ENCODE peak calls at places on chromosomes 12 and 14, in four cellular contexts. One of them, this sample, is unnamed.

GRCh38 chr14:106518054-106518943 is 991.9 kb downstream of the TMEM121 start:
- DNase-seq in tibial artery: no peak
- DNase-seq in thoracic aorta: no peak
- DNase-seq in astrocyte of the cerebellum: no peak
- DNase-seq in this sample: no peak

GRCh38 chr14:72932893-72933292 is 6.6 kb downstream of the DCAF4 start:
- DNase-seq in thoracic aorta: no peak
- DNase-seq in astrocyte of the cerebellum: no peak
- DNase-seq in tibial artery: no peak
- DNase-seq in this sample: no peak

GRCh38 chr12:128761305-128761880 is 62.4 kb downstream of the SLC15A4 start:
- DNase-seq in thoracic aorta: no peak
- DNase-seq in tibial artery: no peak
- DNase-seq in astrocyte of the cerebellum: no peak
- DNase-seq in this sample: peak; percentile 30

GRCh38 chr14:31937730-31938346 is 139.3 kb upstream of the ARHGAP5 start:
- DNase-seq in thoracic aorta: peak; percentile 31
- DNase-seq in astrocyte of the cerebellum: no peak
- DNase-seq in tibial artery: no peak
- DNase-seq in this sample: peak; percentile 87

GRCh38 chr12:46134205-46134811 is 134.5 kb downstream of the SLC38A1 start:
- DNase-seq in thoracic aorta: no peak
- DNase-seq in astrocyte of the cerebellum: no peak
- DNase-seq in tibial artery: no peak
- DNase-seq in this sample: no peak

GRCh38 chr14:70086685-70087379 is 101.9 kb downstream of the SLC8A3 start:
- DNase-seq in tibial artery: no peak
- DNase-seq in astrocyte of the cerebellum: peak; percentile 36
- DNase-seq in thoracic aorta: no peak
- DNase-seq in this sample: no peak

GRCh38 chr12:27549801-27550652 is 26.0 kb downstream of the PPFIBP1 start:
- DNase-seq in thoracic aorta: peak; percentile 68
- DNase-seq in tibial artery: peak; percentile 90
- DNase-seq in astrocyte of the cerebellum: peak; percentile 97
- DNase-seq in this sample: peak; percentile 94

GRCh38 chr12:8697120-8697475 is 693 bp upstream of the RIMKLB start:
- DNase-seq in thoracic aorta: no peak
- DNase-seq in tibial artery: no peak
- DNase-seq in astrocyte of the cerebellum: no peak
- DNase-seq in this sample: no peak

GRCh38 chr12:74722709-74723108 is 185.1 kb downstream of the ATXN7L3B start:
- DNase-seq in astrocyte of the cerebellum: no peak
- DNase-seq in tibial artery: no peak
- DNase-seq in thoracic aorta: no peak
- DNase-seq in this sample: no peak

GRCh38 chr12:77232045-77232444 is 166.7 kb upstream of the E2F7 start:
- DNase-seq in tibial artery: no peak
- DNase-seq in thoracic aorta: no peak
- DNase-seq in astrocyte of the cerebellum: no peak
- DNase-seq in this sample: no peak

GRCh38 chr14:95126906-95127530 is 30.3 kb downstream of the DICER1 start:
- DNase-seq in thoracic aorta: no peak
- DNase-seq in astrocyte of the cerebellum: no peak
- DNase-seq in tibial artery: no peak
- DNase-seq in this sample: no peak

GRCh38 chr14:39488600-39488999 is 56.4 kb upstream of the FBXO33 start:
- DNase-seq in astrocyte of the cerebellum: no peak
- DNase-seq in tibial artery: no peak
- DNase-seq in thoracic aorta: no peak
- DNase-seq in this sample: peak; percentile 33

GRCh38 chr14:24612186-24612585 is 2.7 kb upstream of the GZMH start:
- DNase-seq in tibial artery: no peak
- DNase-seq in thoracic aorta: no peak
- DNase-seq in astrocyte of the cerebellum: no peak
- DNase-seq in this sample: no peak

GRCh38 chr12:51009038-51009437 is 17.1 kb downstream of the SLC11A2 start:
- DNase-seq in astrocyte of the cerebellum: no peak
- DNase-seq in tibial artery: peak; percentile 87
- DNase-seq in thoracic aorta: no peak
- DNase-seq in this sample: no peak

DNA sequence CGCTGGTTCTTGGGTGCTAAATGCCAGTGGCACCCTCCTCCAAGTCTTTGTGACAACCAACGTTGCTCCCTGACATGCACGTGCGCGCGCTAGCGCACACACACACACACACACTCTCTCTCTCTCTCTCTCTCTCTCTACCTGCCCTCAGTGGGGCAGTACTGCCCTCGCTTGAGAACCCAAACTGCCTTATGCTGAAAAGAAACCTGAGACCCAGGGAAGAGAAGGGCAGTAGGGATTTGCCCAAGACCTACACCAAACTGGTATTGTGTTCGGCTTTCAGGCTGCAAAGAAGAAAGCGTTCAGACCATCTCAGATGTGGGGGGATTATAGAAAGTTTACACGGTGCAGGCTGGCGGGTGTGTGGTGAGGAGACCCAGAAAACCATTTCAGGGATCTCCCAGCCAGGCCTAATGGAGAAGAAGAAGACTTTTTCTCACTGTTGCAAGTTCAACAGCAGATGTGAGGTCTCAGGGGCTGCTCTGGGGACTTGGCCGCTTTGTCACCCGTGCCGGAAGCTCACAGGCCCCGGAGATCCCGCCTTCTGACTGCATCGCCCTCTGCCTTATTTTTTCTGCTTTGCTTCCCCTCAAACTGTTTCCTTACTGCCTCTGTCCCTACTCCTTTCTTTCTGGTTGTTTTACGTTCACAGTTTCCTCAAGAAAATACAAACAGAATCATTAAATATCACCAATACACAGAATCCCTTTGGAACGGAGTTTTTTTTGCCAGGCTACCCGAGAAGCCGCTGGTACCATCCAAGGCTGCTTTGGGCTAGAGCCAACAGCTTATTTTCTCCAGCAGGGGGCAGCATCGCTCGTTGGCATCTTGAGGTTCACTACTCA is 82.4 kb downstream of the PPM1A start:
- DNase-seq in tibial artery: no peak
- DNase-seq in thoracic aorta: no peak
- DNase-seq in astrocyte of the cerebellum: no peak
- DNase-seq in this sample: no peak
- H3K4me3 ChIP-seq in tibial artery: peak overlapping the region; percentile 42
- H3K4me3 ChIP-seq in thoracic aorta: peak overlapping the region; percentile 61
- H3K4me3 ChIP-seq in astrocyte of the cerebellum: peak overlapping the region; percentile 25
- H3K4me3 ChIP-seq in this sample: peak overlapping the region; percentile 58

GRCh38 chr12:80745851-80746250 is 29.1 kb downstream of the MYF5 start:
- DNase-seq in astrocyte of the cerebellum: no peak
- DNase-seq in thoracic aorta: no peak
- DNase-seq in tibial artery: no peak
- DNase-seq in this sample: no peak
- H3K4me3 ChIP-seq in astrocyte of the cerebellum: no peak overlapping the region
- H3K4me3 ChIP-seq in thoracic aorta: no peak overlapping the region
- H3K4me3 ChIP-seq in tibial artery: no peak overlapping the region
- H3K4me3 ChIP-seq in this sample: no peak overlapping the region

DNA sequence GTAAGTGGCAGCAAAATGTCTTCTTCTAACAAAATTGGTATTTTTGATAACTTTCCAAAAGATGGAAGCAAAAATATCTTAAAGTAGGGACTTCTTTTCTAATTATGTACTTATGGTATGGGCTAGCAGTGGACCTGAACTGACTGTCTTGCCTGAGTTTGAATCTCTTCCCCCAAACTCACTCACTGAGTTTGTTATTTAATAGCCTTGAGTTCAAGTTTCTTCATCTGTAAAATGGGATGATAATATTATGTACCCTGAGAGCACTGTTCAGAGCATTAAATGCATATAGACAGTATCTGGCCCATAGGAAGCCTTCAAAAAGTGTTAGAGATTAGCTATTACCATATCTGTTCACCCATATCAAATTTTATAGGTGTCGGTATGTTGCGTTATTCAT is 210.4 kb upstream of the NUDT4 start:
- DNase-seq in thoracic aorta: no peak
- DNase-seq in tibial artery: no peak
- DNase-seq in astrocyte of the cerebellum: no peak
- DNase-seq in this sample: no peak
- H3K4me3 ChIP-seq in thoracic aorta: no peak overlapping the region
- H3K4me3 ChIP-seq in tibial artery: no peak overlapping the region
- H3K4me3 ChIP-seq in astrocyte of the cerebellum: no peak overlapping the region
- H3K4me3 ChIP-seq in this sample: no peak overlapping the region

DNA sequence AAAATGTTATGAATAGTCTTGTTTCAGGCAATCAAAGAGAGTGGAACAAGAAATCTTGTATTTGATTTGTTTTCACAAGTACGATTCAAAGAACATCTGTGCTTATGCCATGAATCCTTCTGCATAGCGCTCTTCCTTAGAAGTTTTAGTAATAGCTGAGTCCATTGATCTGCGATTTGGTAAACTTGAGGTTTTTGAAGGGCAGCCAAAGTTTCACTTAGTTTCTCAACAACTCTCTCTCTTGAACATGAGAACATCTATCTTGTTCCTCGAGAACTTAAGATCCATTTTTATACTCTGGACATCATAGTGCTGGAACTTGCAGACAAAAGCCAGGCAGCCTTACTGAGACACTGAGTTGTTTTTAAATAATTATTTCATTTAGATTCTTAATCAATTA is 96.2 kb upstream of the USP15 start:
- DNase-seq in tibial artery: no peak
- DNase-seq in thoracic aorta: no peak
- DNase-seq in astrocyte of the cerebellum: no peak
- DNase-seq in this sample: no peak
- H3K4me3 ChIP-seq in tibial artery: no peak overlapping the region
- H3K4me3 ChIP-seq in thoracic aorta: no peak overlapping the region
- H3K4me3 ChIP-seq in astrocyte of the cerebellum: no peak overlapping the region
- H3K4me3 ChIP-seq in this sample: no peak overlapping the region

This sample was measured in retinal pigment epithelial cell.